ENCODE peak calls at places on chromosomes 2 and 18, in eight cellular contexts. Q is K562; Y is CD8-positive, alpha-beta memory T cell; Z is heart left ventricle; I is body of pancreas; W is colonic mucosa; E is CD4-positive, CD25-positive, alpha-beta regulatory T cell; B is fibroblast of lung. T is an unnamed sample.

GRCh38 chr2:222169346-222169745 is 129.5 kb downstream of the PAX3 start:
- DNase-seq in Q (no peak), Y (no peak), Z (no peak), I (no peak), W (no peak), E (no peak), B (peak; percentile 88), T (no peak)

GRCh38 chr2:37653805-37654378 is 17.6 kb downstream of the CDC42EP3 start:
- DNase-seq in Q (no peak), Y (no peak), Z (peak; percentile 79), I (peak; percentile 51), W (no peak), E (no peak), B (no peak), T (no peak)

GRCh38 chr2:101114268-101114783 is 36.9 kb downstream of the TBC1D8 start:
- DNase-seq in Q (no peak), Y (no peak), Z (no peak), I (peak; percentile 36), W (no peak), E (no peak), B (no peak), T (no peak)

GRCh38 chr2:109526442-109526970 is 87.3 kb downstream of the SEPTIN10 start:
- DNase-seq in Q (no peak), Y (no peak), Z (no peak), I (no peak), W (no peak), E (no peak), B (no peak), T (no peak)

GRCh38 chr2:232494542-232494941 is 6.9 kb upstream of the ECEL1 start:
- DNase-seq in Q (no peak), Y (no peak), Z (peak; percentile 48), I (no peak), W (no peak), E (no peak), B (no peak), T (no peak)

GRCh38 chr2:108217211-108217610 is 22.6 kb upstream of the SULT1C3 start:
- DNase-seq in Q (no peak), Y (no peak), Z (no peak), I (no peak), W (no peak), E (no peak), B (no peak), T (no peak)

GRCh38 chr2:68811364-68811763 is 59.8 kb downstream of the BMP10 start:
- DNase-seq in Q (no peak), Y (no peak), Z (peak; percentile 69), I (no peak), W (no peak), E (no peak), B (peak; percentile 62), T (no peak)

GRCh38 chr2:216546231-216546630 is 47.6 kb downstream of the RPL37A start:
- DNase-seq in Q (no peak), Y (no peak), Z (no peak), I (no peak), W (no peak), E (no peak), B (no peak), T (no peak)

GRCh38 chr18:5058768-5059539 is 138.1 kb downstream of the AKAIN1 start:
- DNase-seq in Q (no peak), Y (no peak), Z (peak; percentile 51), I (no peak), W (no peak), E (no peak), B (no peak), T (no peak)

GRCh38 chr2:136323212-136323611 is 205.3 kb upstream of the CXCR4 start:
- DNase-seq in Q (no peak), Y (no peak), Z (no peak), I (no peak), W (no peak), E (no peak), B (no peak), T (no peak)

GRCh38 chr2:101204400-101205095 is 48.1 kb upstream of the CNOT11 start:
- DNase-seq in Q (no peak), Y (no peak), Z (no peak), I (no peak), W (no peak), E (no peak), B (no peak), T (no peak)

GRCh38 chr2:192067631-192068030 is 127.1 kb downstream of the TMEFF2 start:
- DNase-seq in Q (no peak), Y (no peak), Z (no peak), I (no peak), W (no peak), E (no peak), B (no peak), T (no peak)

GRCh38 chr2:219959471-219959870 is 332.0 kb downstream of the SLC4A3 start:
- DNase-seq in Q (no peak), Y (no peak), Z (no peak), I (no peak), W (no peak), E (no peak), B (peak; percentile 66), T (no peak)

GRCh38 chr2:83420993-83421392 is 1038.1 kb downstream of the SUCLG1 start:
- DNase-seq in Q (no peak), Y (no peak), Z (no peak), I (no peak), W (no peak), E (no peak), B (no peak), T (no peak)

GRCh38 chr2:8402222-8402621 is 279.6 kb upstream of the ID2 start:
- DNase-seq in Q (no peak), Y (no peak), Z (no peak), I (no peak), W (peak; percentile 55), E (no peak), B (no peak), T (no peak)

GRCh38 chr2:152525277-152525838 is 190.4 kb downstream of the FMNL2 start:
- DNase-seq in Q (no peak), Y (no peak), Z (no peak), I (peak; percentile 34), W (peak; percentile 63), E (no peak), B (peak; percentile 77), T (peak; percentile 53)

GRCh38 chr2:65300134-65300771 is 72.6 kb downstream of the ACTR2 start:
- DNase-seq in Q (no peak), Y (no peak), Z (peak; percentile 85), I (peak; percentile 68), W (peak; percentile 25), E (no peak), B (peak; percentile 83), T (no peak)

GRCh38 chr2:104857262-104858221 is 3.6 kb downstream of the POU3F3 start:
- DNase-seq in Q (no peak), Y (no peak), Z (no peak), I (no peak), W (no peak), E (no peak), B (peak; percentile 30), T (no peak)

GRCh38 chr2:213078686-213079085 is 72.7 kb downstream of the IKZF2 start:
- DNase-seq in Q (no peak), Y (no peak), Z (no peak), I (no peak), W (no peak), E (no peak), B (no peak), T (no peak)

GRCh38 chr2:216535454-216535995 is 36.9 kb downstream of the RPL37A start:
- DNase-seq in Q (no peak), Y (no peak), Z (peak; percentile 70), I (peak; percentile 58), W (no peak), E (no peak), B (peak; percentile 95), T (no peak)

GRCh38 chr18:79595876-79596374 is 83.7 kb upstream of the CTDP1 start:
- DNase-seq in Q (no peak), Y (no peak), Z (peak; percentile 23), I (no peak), W (no peak), E (no peak), B (no peak), T (no peak)

GRCh38 chr18:74819433-74820059 is 221.9 kb downstream of the ZNF407 start:
- DNase-seq in Q (peak; percentile 36), Y (no peak), Z (no peak), I (no peak), W (no peak), E (no peak), B (no peak), T (no peak)

GRCh38 chr2:227834423-227834822 is 20.8 kb downstream of the CCL20 start:
- DNase-seq in Q (no peak), Y (no peak), Z (no peak), I (no peak), W (no peak), E (no peak), B (no peak), T (no peak)

GRCh38 chr18:9483526-9483925 is 8.2 kb downstream of the RALBP1 start:
- DNase-seq in Q (no peak), Y (no peak), Z (no peak), I (no peak), W (no peak), E (no peak), B (no peak), T (no peak)
- H3K4me3 ChIP-seq in Q (no peak overlapping the region), Y (no peak overlapping the region), Z (no peak overlapping the region), I (no peak overlapping the region), W (no peak overlapping the region), E (no peak overlapping the region), B (no peak overlapping the region), T (no peak overlapping the region)

GRCh38 chr2:157825885-157826284 is 50.2 kb downstream of the ACVR1 start:
- DNase-seq in Q (no peak), Y (no peak), Z (no peak), I (no peak), W (no peak), E (no peak), B (no peak), T (no peak)
- H3K27ac ChIP-seq in Q (no peak overlapping the region), Y (no peak overlapping the region), Z (no peak overlapping the region), I (no peak overlapping the region), W (no peak overlapping the region), E (no peak overlapping the region), B (no peak overlapping the region), T (peak overlapping the region; percentile 70)

DNA sequence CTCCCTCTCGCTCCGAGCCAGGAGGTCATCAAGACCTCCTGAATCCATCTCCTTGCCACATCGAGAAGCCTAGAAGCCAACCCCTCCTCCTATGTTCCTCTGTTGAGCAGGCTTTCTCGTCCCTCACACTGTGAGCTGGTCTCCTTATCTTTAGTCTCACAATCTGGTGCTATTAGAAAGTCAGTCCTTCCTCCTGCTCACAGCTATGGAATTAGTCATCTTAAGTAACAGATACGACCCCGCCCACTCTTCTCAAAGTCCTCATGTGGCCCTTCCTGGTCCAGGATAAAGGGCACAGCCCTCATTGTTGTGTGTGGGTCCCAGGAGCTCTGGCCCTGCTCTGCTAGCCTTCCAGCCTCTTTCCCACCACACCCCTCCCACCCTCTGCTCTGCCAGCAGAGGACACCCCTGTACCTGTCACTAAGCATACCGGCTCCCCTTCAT is 41.4 kb upstream of the TRIB2 start:
- DNase-seq in Q (peak; percentile 84), Y (no peak), Z (no peak), I (peak; percentile 35), W (no peak), E (no peak), B (peak; percentile 79), T (no peak)
- H3K4me3 ChIP-seq in Q (no peak overlapping the region), Y (no peak overlapping the region), Z (no peak overlapping the region), I (no peak overlapping the region), W (no peak overlapping the region), E (no peak overlapping the region), B (no peak overlapping the region), T (no peak overlapping the region)

DNA sequence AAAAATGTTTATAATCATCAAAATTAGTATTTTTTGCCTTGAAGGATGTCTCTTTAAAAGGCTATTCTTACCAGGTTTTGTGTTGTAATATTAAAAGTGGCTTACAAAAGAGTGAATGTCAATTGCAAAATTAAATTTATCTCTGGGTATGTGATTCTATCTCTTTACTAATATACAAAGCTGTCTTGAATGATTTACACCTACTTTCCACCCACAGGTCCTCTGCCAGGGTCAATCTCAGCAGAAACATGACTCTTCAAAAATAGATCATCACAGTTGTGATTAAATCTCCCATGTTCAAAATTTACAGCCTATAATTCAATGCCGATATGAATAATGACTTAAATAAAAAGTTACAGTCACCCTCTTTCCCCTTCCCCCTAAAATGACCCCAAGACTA is 78.8 kb downstream of the SLC8A1 start:
- DNase-seq in Q (no peak), Y (no peak), Z (no peak), I (no peak), W (no peak), E (no peak), B (no peak), T (no peak)
- H3K27ac ChIP-seq in Q (no peak overlapping the region), Y (no peak overlapping the region), Z (peak overlapping the region; percentile 41), I (no peak overlapping the region), W (no peak overlapping the region), E (no peak overlapping the region), B (no peak overlapping the region), T (no peak overlapping the region)

T was measured in keratinocyte.